ENCODE peak calls at places on chromosomes 7 and 10, in four cellular contexts. K is GM03348; V is fibroblast of gingiva; O is CD8-positive, alpha-beta memory T cell. A is an unnamed sample.

GRCh38 chr10:33617381-33617780 is 282.9 kb upstream of the NRP1 start:
- DNase-seq in K (no peak), O (no peak), V (peak; percentile 23), A (no peak)

GRCh38 chr10:122713091-122713885 is 13.6 kb upstream of the C10orf120 start:
- DNase-seq in K (no peak), V (no peak), O (no peak), A (no peak)

GRCh38 chr7:144869072-144869471 is 33.2 kb upstream of the TPK1 start:
- DNase-seq in V (no peak), O (no peak), K (no peak), A (no peak)

GRCh38 chr10:11748866-11749265 is 6.7 kb downstream of the ECHDC3 start:
- DNase-seq in V (no peak), K (no peak), O (no peak), A (no peak)

GRCh38 chr7:156949541-156950380 is at the start of gene NOM1:
- DNase-seq in V (peak; percentile 79), O (peak; percentile 90), K (peak; percentile 97), A (no peak)

GRCh38 chr7:73612598-73613269 is 11.6 kb downstream of the MLXIPL start:
- DNase-seq in O (no peak), V (no peak), K (no peak), A (no peak)

GRCh38 chr7:44396931-44397525 is 71.6 kb upstream of the CAMK2B start:
- DNase-seq in V (peak; percentile 16), O (no peak), K (no peak), A (no peak)

GRCh38 chr7:3112499-3113134 is 69.0 kb upstream of the CARD11 start:
- DNase-seq in V (no peak), K (no peak), O (no peak), A (no peak)

GRCh38 chr7:20798081-20798693 is 11.5 kb upstream of the SP8 start:
- DNase-seq in V (peak; percentile 10), K (peak; percentile 88), O (no peak), A (no peak)

GRCh38 chr10:73094249-73094850 is 2.3 kb downstream of the P4HA1 start:
- DNase-seq in V (peak; percentile 11), K (peak; percentile 8), O (no peak), A (no peak)

GRCh38 chr10:99529483-99530107 is 3.1 kb upstream of the NKX2-3 start:
- DNase-seq in V (no peak), O (no peak), K (no peak), A (no peak)

GRCh38 chr10:75707080-75707840 is 275.8 kb downstream of the LRMDA start:
- DNase-seq in O (no peak), V (no peak), K (no peak), A (no peak)